ENCODE peak calls at places on chromosomes 16 and 17, in ten cellular contexts. One of them, this sample, is unnamed.

GRCh38 chr16:84617631-84618427 is at the start of gene COTL1:
- DNase-seq in CD8-positive, alpha-beta T cell: peak
- DNase-seq in glutamatergic neuron: peak
- DNase-seq in AG04450: peak
- DNase-seq in tibial artery: peak
- DNase-seq in testis: peak
- DNase-seq in RWPE1: peak
- DNase-seq in AG09309: peak
- DNase-seq in A549: peak
- DNase-seq in HFF-Myc: peak
- DNase-seq in this sample: peak

GRCh38 chr16:70255584-70255983 is 3.8 kb upstream of the EXOSC6 start:
- DNase-seq in CD8-positive, alpha-beta T cell: no peak
- DNase-seq in glutamatergic neuron: no peak
- DNase-seq in AG04450: no peak
- DNase-seq in tibial artery: no peak
- DNase-seq in testis: no peak
- DNase-seq in RWPE1: no peak
- DNase-seq in AG09309: no peak
- DNase-seq in A549: no peak
- DNase-seq in HFF-Myc: no peak
- DNase-seq in this sample: no peak

GRCh38 chr17:49442051-49442450 is 27.4 kb upstream of the PHB1 start:
- DNase-seq in CD8-positive, alpha-beta T cell: no peak
- DNase-seq in glutamatergic neuron: no peak
- DNase-seq in AG04450: no peak
- DNase-seq in tibial artery: no peak
- DNase-seq in testis: no peak
- DNase-seq in RWPE1: no peak
- DNase-seq in AG09309: no peak
- DNase-seq in A549: no peak
- DNase-seq in HFF-Myc: no peak
- DNase-seq in this sample: no peak

GRCh38 chr17:44376124-44376523 is 12.5 kb upstream of the FAM171A2 start:
- DNase-seq in CD8-positive, alpha-beta T cell: no peak
- DNase-seq in glutamatergic neuron: peak
- DNase-seq in AG04450: no peak
- DNase-seq in tibial artery: no peak
- DNase-seq in testis: peak
- DNase-seq in RWPE1: no peak
- DNase-seq in AG09309: no peak
- DNase-seq in A549: peak
- DNase-seq in HFF-Myc: no peak
- DNase-seq in this sample: peak

GRCh38 chr16:53872248-53873221 is 168.6 kb downstream of the FTO start:
- DNase-seq in CD8-positive, alpha-beta T cell: no peak
- DNase-seq in glutamatergic neuron: no peak
- DNase-seq in AG04450: peak
- DNase-seq in tibial artery: no peak
- DNase-seq in testis: no peak
- DNase-seq in RWPE1: no peak
- DNase-seq in AG09309: peak
- DNase-seq in A549: no peak
- DNase-seq in HFF-Myc: no peak
- DNase-seq in this sample: no peak

GRCh38 chr16:66543541-66543940 is 6.4 kb downstream of the TK2 start:
- DNase-seq in CD8-positive, alpha-beta T cell: no peak
- DNase-seq in glutamatergic neuron: no peak
- DNase-seq in AG04450: no peak
- DNase-seq in tibial artery: no peak
- DNase-seq in testis: no peak
- DNase-seq in RWPE1: no peak
- DNase-seq in AG09309: no peak
- DNase-seq in A549: no peak
- DNase-seq in HFF-Myc: no peak
- DNase-seq in this sample: no peak

GRCh38 chr16:66853261-66854139 is 9.3 kb downstream of the CA7 start:
- DNase-seq in CD8-positive, alpha-beta T cell: no peak
- DNase-seq in glutamatergic neuron: no peak
- DNase-seq in AG04450: no peak
- DNase-seq in tibial artery: no peak
- DNase-seq in testis: no peak
- DNase-seq in RWPE1: no peak
- DNase-seq in AG09309: no peak
- DNase-seq in A549: no peak
- DNase-seq in HFF-Myc: no peak
- DNase-seq in this sample: no peak

GRCh38 chr17:59840329-59840907 is 52.3 kb downstream of the TUBD1 start:
- DNase-seq in CD8-positive, alpha-beta T cell: no peak
- DNase-seq in glutamatergic neuron: no peak
- DNase-seq in AG04450: no peak
- DNase-seq in tibial artery: no peak
- DNase-seq in testis: no peak
- DNase-seq in RWPE1: no peak
- DNase-seq in AG09309: no peak
- DNase-seq in A549: no peak
- DNase-seq in HFF-Myc: no peak
- DNase-seq in this sample: no peak

GRCh38 chr16:17408955-17409441 is 61.8 kb downstream of the XYLT1 start:
- DNase-seq in CD8-positive, alpha-beta T cell: no peak
- DNase-seq in glutamatergic neuron: no peak
- DNase-seq in AG04450: no peak
- DNase-seq in tibial artery: no peak
- DNase-seq in testis: no peak
- DNase-seq in RWPE1: no peak
- DNase-seq in AG09309: no peak
- DNase-seq in A549: no peak
- DNase-seq in HFF-Myc: no peak
- DNase-seq in this sample: no peak

GRCh38 chr16:68423771-68424170 is 24.5 kb downstream of the SMPD3 start:
- DNase-seq in CD8-positive, alpha-beta T cell: no peak
- DNase-seq in glutamatergic neuron: no peak
- DNase-seq in AG04450: no peak
- DNase-seq in tibial artery: no peak
- DNase-seq in testis: no peak
- DNase-seq in RWPE1: no peak
- DNase-seq in AG09309: no peak
- DNase-seq in A549: no peak
- DNase-seq in HFF-Myc: no peak
- DNase-seq in this sample: no peak

DNA sequence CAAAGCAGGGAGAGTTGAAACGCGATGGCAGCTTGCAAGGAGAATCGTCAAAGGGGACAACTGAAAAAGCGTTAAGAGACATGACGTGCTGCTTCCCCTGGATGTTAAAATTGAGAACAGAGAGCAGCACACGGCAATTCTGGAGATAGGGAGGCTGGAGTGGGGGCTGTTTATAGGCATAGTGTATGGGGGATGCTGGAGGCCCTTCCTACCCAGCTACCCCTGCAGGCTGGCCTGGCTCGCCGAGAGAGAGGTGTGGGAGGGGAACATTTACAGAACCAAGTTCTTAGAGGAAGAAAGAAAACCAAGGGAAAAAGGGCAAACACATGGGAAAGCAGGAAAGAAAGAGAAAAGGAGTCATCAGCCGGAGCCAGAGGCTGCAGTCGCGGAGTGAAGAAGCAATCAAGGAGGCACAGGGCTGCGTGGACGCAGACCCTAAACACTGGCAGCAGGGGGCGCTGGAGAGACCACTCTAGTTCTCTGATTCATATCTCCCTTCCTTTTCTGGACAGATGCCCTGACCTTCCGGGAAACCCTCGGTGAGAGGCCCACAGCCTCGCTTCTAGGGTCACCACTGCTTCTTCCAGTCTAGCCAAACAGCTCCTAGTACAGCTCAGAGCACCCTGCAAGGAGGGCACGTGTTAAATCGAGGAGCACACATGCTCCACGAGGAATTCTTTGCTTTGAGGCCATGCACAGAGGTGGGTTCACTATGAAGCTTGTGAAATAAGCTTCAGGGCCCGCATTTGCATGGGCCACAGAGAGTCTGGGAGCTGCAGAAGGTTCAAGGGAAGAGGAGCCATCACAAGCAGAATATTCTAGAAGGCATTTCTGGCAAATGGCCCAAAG is 55.6 kb downstream of the MYH13 start:
- DNase-seq in CD8-positive, alpha-beta T cell: no peak
- DNase-seq in glutamatergic neuron: peak
- DNase-seq in AG04450: no peak
- DNase-seq in tibial artery: peak
- DNase-seq in testis: peak
- DNase-seq in RWPE1: no peak
- DNase-seq in AG09309: no peak
- DNase-seq in A549: peak
- DNase-seq in HFF-Myc: peak
- DNase-seq in this sample: peak
- TF ChIP-seq CTCF in CD8-positive, alpha-beta T cell: peak
- TF ChIP-seq CTCF in glutamatergic neuron: peak
- TF ChIP-seq CTCF in AG04450: no peak
- TF ChIP-seq CTCF in tibial artery: peak
- TF ChIP-seq CTCF in testis: peak
- TF ChIP-seq CTCF in RWPE1: no peak
- TF ChIP-seq CTCF in AG09309: peak
- TF ChIP-seq CTCF in A549: peak
- TF ChIP-seq CTCF in HFF-Myc: peak
- TF ChIP-seq CTCF in this sample: peak

GRCh38 chr17:40440166-40440565 is 3.1 kb upstream of the IGFBP4 start:
- DNase-seq in CD8-positive, alpha-beta T cell: no peak
- DNase-seq in glutamatergic neuron: no peak
- DNase-seq in AG04450: no peak
- DNase-seq in tibial artery: no peak
- DNase-seq in testis: no peak
- DNase-seq in RWPE1: no peak
- DNase-seq in AG09309: no peak
- DNase-seq in A549: no peak
- DNase-seq in HFF-Myc: no peak
- DNase-seq in this sample: no peak

GRCh38 chr17:40445769-40446468 is 2.7 kb downstream of the IGFBP4 start:
- DNase-seq in CD8-positive, alpha-beta T cell: no peak
- DNase-seq in glutamatergic neuron: no peak
- DNase-seq in AG04450: no peak
- DNase-seq in tibial artery: no peak
- DNase-seq in testis: no peak
- DNase-seq in RWPE1: no peak
- DNase-seq in AG09309: no peak
- DNase-seq in A549: peak
- DNase-seq in HFF-Myc: no peak
- DNase-seq in this sample: no peak

GRCh38 chr17:40443196-40443987 is at the start of gene IGFBP4:
- DNase-seq in CD8-positive, alpha-beta T cell: peak
- DNase-seq in glutamatergic neuron: peak
- DNase-seq in AG04450: no peak
- DNase-seq in tibial artery: peak
- DNase-seq in testis: peak
- DNase-seq in RWPE1: peak
- DNase-seq in AG09309: no peak
- DNase-seq in A549: peak
- DNase-seq in HFF-Myc: no peak
- DNase-seq in this sample: peak

GRCh38 chr17:40443988-40444899 is 994 bp downstream of the IGFBP4 start:
- DNase-seq in CD8-positive, alpha-beta T cell: no peak
- DNase-seq in glutamatergic neuron: no peak
- DNase-seq in AG04450: no peak
- DNase-seq in tibial artery: no peak
- DNase-seq in testis: no peak
- DNase-seq in RWPE1: no peak
- DNase-seq in AG09309: no peak
- DNase-seq in A549: no peak
- DNase-seq in HFF-Myc: no peak
- DNase-seq in this sample: no peak

DNA sequence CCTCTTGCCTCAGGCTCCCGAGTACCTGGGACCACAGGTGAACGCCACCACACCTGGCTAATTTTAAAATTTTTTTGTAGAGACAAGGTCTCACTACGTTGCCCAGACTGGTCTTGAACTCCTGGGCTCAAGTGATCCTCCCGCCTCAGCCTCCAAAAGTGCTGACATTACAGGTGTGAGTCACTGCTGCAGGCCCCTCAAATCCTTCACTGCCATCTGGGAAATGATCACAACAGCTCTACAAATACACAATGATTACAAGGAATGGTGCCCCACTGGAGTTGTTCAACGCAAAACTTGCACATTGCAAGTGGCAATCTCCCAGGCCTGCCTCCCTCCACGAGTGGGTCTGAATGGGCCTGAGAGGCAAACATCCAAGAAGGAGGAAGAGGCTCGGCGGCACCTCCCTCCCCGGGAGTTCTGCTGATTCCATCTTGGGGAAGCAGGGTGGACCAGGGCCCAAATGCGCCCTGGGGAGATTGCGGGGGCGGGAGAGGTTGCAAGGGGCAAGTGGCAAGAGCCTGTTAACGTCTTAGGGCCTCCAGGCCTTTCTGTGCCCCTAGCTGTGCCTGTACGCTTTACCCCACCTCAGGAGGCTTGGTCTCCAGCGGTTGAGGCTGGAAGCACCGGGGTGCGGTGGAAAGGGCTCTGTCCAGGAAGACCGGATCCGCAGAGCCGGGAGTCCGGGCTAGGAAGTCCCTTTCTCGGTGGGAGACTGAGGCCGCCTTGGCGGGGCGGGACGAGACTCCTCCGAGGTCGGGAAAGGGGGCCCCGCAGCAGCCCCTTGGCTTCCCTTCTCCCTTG is 656 bp upstream of the IGFBP4 start:
- DNase-seq in CD8-positive, alpha-beta T cell: no peak
- DNase-seq in glutamatergic neuron: no peak
- DNase-seq in AG04450: no peak
- DNase-seq in tibial artery: peak
- DNase-seq in testis: no peak
- DNase-seq in RWPE1: no peak
- DNase-seq in AG09309: no peak
- DNase-seq in A549: peak
- DNase-seq in HFF-Myc: no peak
- DNase-seq in this sample: no peak
- TF ChIP-seq CTCF in CD8-positive, alpha-beta T cell: no peak
- TF ChIP-seq CTCF in glutamatergic neuron: no peak
- TF ChIP-seq CTCF in AG04450: no peak
- TF ChIP-seq CTCF in tibial artery: peak
- TF ChIP-seq CTCF in testis: no peak
- TF ChIP-seq CTCF in RWPE1: no peak
- TF ChIP-seq CTCF in AG09309: no peak
- TF ChIP-seq CTCF in A549: no peak
- TF ChIP-seq CTCF in HFF-Myc: no peak
- TF ChIP-seq CTCF in this sample: no peak

GRCh38 chr17:40495140-40495539 is 6.3 kb downstream of the TNS4 start:
- DNase-seq in CD8-positive, alpha-beta T cell: no peak
- DNase-seq in glutamatergic neuron: no peak
- DNase-seq in AG04450: no peak
- DNase-seq in tibial artery: no peak
- DNase-seq in testis: no peak
- DNase-seq in RWPE1: no peak
- DNase-seq in AG09309: no peak
- DNase-seq in A549: no peak
- DNase-seq in HFF-Myc: no peak
- DNase-seq in this sample: no peak
- TF ChIP-seq CTCF in CD8-positive, alpha-beta T cell: no peak
- TF ChIP-seq CTCF in glutamatergic neuron: no peak
- TF ChIP-seq CTCF in AG04450: no peak
- TF ChIP-seq CTCF in tibial artery: no peak
- TF ChIP-seq CTCF in testis: no peak
- TF ChIP-seq CTCF in RWPE1: no peak
- TF ChIP-seq CTCF in AG09309: no peak
- TF ChIP-seq CTCF in A549: no peak
- TF ChIP-seq CTCF in HFF-Myc: no peak
- TF ChIP-seq CTCF in this sample: no peak

GRCh38 chr17:81302861-81303326 is 7.8 kb upstream of the SLC38A10 start:
- DNase-seq in CD8-positive, alpha-beta T cell: no peak
- DNase-seq in glutamatergic neuron: no peak
- DNase-seq in AG04450: no peak
- DNase-seq in tibial artery: no peak
- DNase-seq in testis: no peak
- DNase-seq in RWPE1: no peak
- DNase-seq in AG09309: no peak
- DNase-seq in A549: no peak
- DNase-seq in HFF-Myc: no peak
- DNase-seq in this sample: peak
- TF ChIP-seq CTCF in CD8-positive, alpha-beta T cell: no peak
- TF ChIP-seq CTCF in glutamatergic neuron: no peak
- TF ChIP-seq CTCF in AG04450: no peak
- TF ChIP-seq CTCF in tibial artery: no peak
- TF ChIP-seq CTCF in testis: no peak
- TF ChIP-seq CTCF in RWPE1: no peak
- TF ChIP-seq CTCF in AG09309: no peak
- TF ChIP-seq CTCF in A549: peak
- TF ChIP-seq CTCF in HFF-Myc: no peak
- TF ChIP-seq CTCF in this sample: peak

This sample was measured in nephron progenitor cell.